ENCODE peak calls at places on chromosomes 3 and 15, in nine cellular contexts. L, U, Q, A, R, W, F, N and O are unnamed samples.

GRCh38 chr15:68536331-68537095 is 42.3 kb upstream of the CORO2B start:
- DNase-seq in L (no peak), U (no peak), Q (no peak), A (no peak), R (no peak), W (no peak), F (peak; percentile 93), N (no peak), O (no peak)

GRCh38 chr3:37492977-37493471 is 318.6 kb upstream of the LRRFIP2 start:
- DNase-seq in L (no peak), U (peak; percentile 56), Q (no peak), A (peak; percentile 38), R (no peak), W (peak; percentile 52), F (no peak), N (no peak), O (no peak)

GRCh38 chr15:100781061-100781960 is 98.3 kb upstream of the ALDH1A3 start:
- DNase-seq in L (no peak), U (no peak), Q (no peak), A (no peak), R (no peak), W (no peak), F (no peak), N (no peak), O (no peak)

GRCh38 chr3:66115858-66116654 is 77.3 kb upstream of the MAGI1 start:
- DNase-seq in L (no peak), U (no peak), Q (no peak), A (peak; percentile 26), R (peak; percentile 83), W (no peak), F (peak; percentile 59), N (no peak), O (no peak)

GRCh38 chr3:27349832-27350231 is 19.4 kb downstream of the NEK10 start:
- DNase-seq in L (no peak), U (no peak), Q (no peak), A (no peak), R (no peak), W (no peak), F (no peak), N (no peak), O (no peak)

GRCh38 chr15:88981244-88982215 is 68.4 kb upstream of the MFGE8 start:
- DNase-seq in L (no peak), U (no peak), Q (no peak), A (no peak), R (peak; percentile 64), W (no peak), F (no peak), N (no peak), O (no peak)

GRCh38 chr15:70259030-70259424 is 161.3 kb upstream of the TLE3 start:
- DNase-seq in L (no peak), U (no peak), Q (peak; percentile 68), A (peak; percentile 74), R (no peak), W (no peak), F (no peak), N (peak; percentile 22), O (peak; percentile 72)

GRCh38 chr15:79403501-79403900 is 28.6 kb upstream of the MINAR1 start:
- DNase-seq in L (no peak), U (no peak), Q (no peak), A (no peak), R (no peak), W (no peak), F (no peak), N (no peak), O (no peak)

GRCh38 chr15:48925714-48926223 is 38.0 kb downstream of the SHC4 start:
- DNase-seq in L (no peak), U (no peak), Q (no peak), A (no peak), R (no peak), W (peak; percentile 33), F (peak; percentile 63), N (peak; percentile 20), O (no peak)

GRCh38 chr15:95812491-95812890 is 518.0 kb upstream of the NR2F2 start:
- DNase-seq in L (no peak), U (no peak), Q (no peak), A (no peak), R (no peak), W (no peak), F (no peak), N (no peak), O (no peak)

GRCh38 chr3:125148836-125149235 is 63.7 kb downstream of the SLC12A8 start:
- DNase-seq in L (no peak), U (no peak), Q (no peak), A (no peak), R (no peak), W (no peak), F (no peak), N (no peak), O (no peak)

GRCh38 chr3:196339044-196339443 is 856 bp upstream of the TM4SF19 start:
- DNase-seq in L (no peak), U (no peak), Q (no peak), A (no peak), R (no peak), W (no peak), F (no peak), N (no peak), O (no peak)

GRCh38 chr3:52047295-52047960 is 8.9 kb downstream of the DUSP7 start:
- DNase-seq in L (no peak), U (no peak), Q (no peak), A (no peak), R (no peak), W (no peak), F (no peak), N (peak; percentile 91), O (no peak)